ENCODE peak calls at places on chromosomes 6 and 20, in ten cellular contexts. One of them, this sample, is unnamed.

GRCh38 chr6:83853178-83853967 is at the start of gene RIPPLY2:
- DNase-seq in H7: peak; percentile 79
- DNase-seq in RCC 7860: no peak
- DNase-seq in NCI-H82: peak; percentile 71
- DNase-seq in dorsolateral prefrontal cortex: peak; percentile 78
- DNase-seq in GM12865: no peak
- DNase-seq in activated CD8-positive, alpha-beta T cell treated with anti-CD3 and anti-CD28 coated beads for 36 hours: peak; percentile 12
- DNase-seq in left cardiac atrium: peak; percentile 29
- DNase-seq in stimulated activated CD8-positive, alpha-beta memory T cell treated with anti-CD3 and anti-CD28 coated beads, Interleukin-7, amount 100 ng/mL, for 4 hours: no peak
- DNase-seq in thoracic aorta: no peak
- DNase-seq in this sample: peak; percentile 91

GRCh38 chr20:53660078-53660909 is 66.7 kb upstream of the ZNF217 start:
- DNase-seq in stimulated activated CD8-positive, alpha-beta memory T cell treated with anti-CD3 and anti-CD28 coated beads, Interleukin-7, amount 100 ng/mL, for 4 hours: peak; percentile 29
- DNase-seq in GM12865: peak; percentile 71
- DNase-seq in left cardiac atrium: peak; percentile 31
- DNase-seq in RCC 7860: no peak
- DNase-seq in thoracic aorta: no peak
- DNase-seq in activated CD8-positive, alpha-beta T cell treated with anti-CD3 and anti-CD28 coated beads for 36 hours: peak; percentile 75
- DNase-seq in H7: peak; percentile 63
- DNase-seq in NCI-H82: no peak
- DNase-seq in dorsolateral prefrontal cortex: no peak
- DNase-seq in this sample: no peak

GRCh38 chr6:40692311-40692710 is 105.1 kb upstream of the LRFN2 start:
- DNase-seq in left cardiac atrium: no peak
- DNase-seq in GM12865: no peak
- DNase-seq in stimulated activated CD8-positive, alpha-beta memory T cell treated with anti-CD3 and anti-CD28 coated beads, Interleukin-7, amount 100 ng/mL, for 4 hours: no peak
- DNase-seq in RCC 7860: no peak
- DNase-seq in activated CD8-positive, alpha-beta T cell treated with anti-CD3 and anti-CD28 coated beads for 36 hours: no peak
- DNase-seq in NCI-H82: no peak
- DNase-seq in H7: no peak
- DNase-seq in thoracic aorta: no peak
- DNase-seq in dorsolateral prefrontal cortex: no peak
- DNase-seq in this sample: no peak

GRCh38 chr20:28562510-28562898 is 2695.0 kb upstream of the DEFB115 start:
- DNase-seq in stimulated activated CD8-positive, alpha-beta memory T cell treated with anti-CD3 and anti-CD28 coated beads, Interleukin-7, amount 100 ng/mL, for 4 hours: no peak
- DNase-seq in left cardiac atrium: no peak
- DNase-seq in activated CD8-positive, alpha-beta T cell treated with anti-CD3 and anti-CD28 coated beads for 36 hours: no peak
- DNase-seq in RCC 7860: peak; percentile 95
- DNase-seq in H7: no peak
- DNase-seq in NCI-H82: no peak
- DNase-seq in dorsolateral prefrontal cortex: no peak
- DNase-seq in GM12865: no peak
- DNase-seq in thoracic aorta: no peak
- DNase-seq in this sample: no peak

GRCh38 chr6:3294921-3295871 is 36.4 kb downstream of the PSMG4 start:
- DNase-seq in thoracic aorta: no peak
- DNase-seq in NCI-H82: peak; percentile 97
- DNase-seq in left cardiac atrium: no peak
- DNase-seq in RCC 7860: no peak
- DNase-seq in GM12865: no peak
- DNase-seq in dorsolateral prefrontal cortex: peak; percentile 41
- DNase-seq in stimulated activated CD8-positive, alpha-beta memory T cell treated with anti-CD3 and anti-CD28 coated beads, Interleukin-7, amount 100 ng/mL, for 4 hours: no peak
- DNase-seq in H7: peak; percentile 82
- DNase-seq in activated CD8-positive, alpha-beta T cell treated with anti-CD3 and anti-CD28 coated beads for 36 hours: no peak
- DNase-seq in this sample: peak; percentile 89

GRCh38 chr6:136990754-136991153 is 54.0 kb downstream of the IL20RA start:
- DNase-seq in dorsolateral prefrontal cortex: no peak
- DNase-seq in left cardiac atrium: no peak
- DNase-seq in thoracic aorta: no peak
- DNase-seq in RCC 7860: no peak
- DNase-seq in H7: peak; percentile 27
- DNase-seq in GM12865: no peak
- DNase-seq in stimulated activated CD8-positive, alpha-beta memory T cell treated with anti-CD3 and anti-CD28 coated beads, Interleukin-7, amount 100 ng/mL, for 4 hours: no peak
- DNase-seq in activated CD8-positive, alpha-beta T cell treated with anti-CD3 and anti-CD28 coated beads for 36 hours: no peak
- DNase-seq in NCI-H82: no peak
- DNase-seq in this sample: peak; percentile 84

GRCh38 chr6:33590531-33591198 is 10.6 kb upstream of the BAK1 start:
- DNase-seq in left cardiac atrium: no peak
- DNase-seq in NCI-H82: no peak
- DNase-seq in H7: peak; percentile 82
- DNase-seq in GM12865: no peak
- DNase-seq in RCC 7860: peak; percentile 65
- DNase-seq in thoracic aorta: no peak
- DNase-seq in stimulated activated CD8-positive, alpha-beta memory T cell treated with anti-CD3 and anti-CD28 coated beads, Interleukin-7, amount 100 ng/mL, for 4 hours: no peak
- DNase-seq in activated CD8-positive, alpha-beta T cell treated with anti-CD3 and anti-CD28 coated beads for 36 hours: no peak
- DNase-seq in dorsolateral prefrontal cortex: no peak
- DNase-seq in this sample: no peak

GRCh38 chr6:119240257-119241123 is 109.1 kb downstream of the MAN1A1 start:
- DNase-seq in NCI-H82: peak; percentile 80
- DNase-seq in RCC 7860: no peak
- DNase-seq in H7: peak; percentile 6
- DNase-seq in stimulated activated CD8-positive, alpha-beta memory T cell treated with anti-CD3 and anti-CD28 coated beads, Interleukin-7, amount 100 ng/mL, for 4 hours: no peak
- DNase-seq in GM12865: no peak
- DNase-seq in thoracic aorta: no peak
- DNase-seq in activated CD8-positive, alpha-beta T cell treated with anti-CD3 and anti-CD28 coated beads for 36 hours: no peak
- DNase-seq in dorsolateral prefrontal cortex: no peak
- DNase-seq in left cardiac atrium: no peak
- DNase-seq in this sample: peak; percentile 87

GRCh38 chr6:37381579-37381978 is 27.8 kb downstream of the RNF8 start:
- DNase-seq in thoracic aorta: no peak
- DNase-seq in activated CD8-positive, alpha-beta T cell treated with anti-CD3 and anti-CD28 coated beads for 36 hours: peak; percentile 36
- DNase-seq in H7: peak; percentile 70
- DNase-seq in dorsolateral prefrontal cortex: no peak
- DNase-seq in stimulated activated CD8-positive, alpha-beta memory T cell treated with anti-CD3 and anti-CD28 coated beads, Interleukin-7, amount 100 ng/mL, for 4 hours: no peak
- DNase-seq in RCC 7860: peak; percentile 45
- DNase-seq in NCI-H82: peak; percentile 86
- DNase-seq in GM12865: peak; percentile 83
- DNase-seq in left cardiac atrium: no peak
- DNase-seq in this sample: peak; percentile 87

GRCh38 chr20:44540834-44541233 is 19.0 kb upstream of the SERINC3 start:
- DNase-seq in GM12865: no peak
- DNase-seq in RCC 7860: no peak
- DNase-seq in thoracic aorta: no peak
- DNase-seq in left cardiac atrium: no peak
- DNase-seq in H7: no peak
- DNase-seq in activated CD8-positive, alpha-beta T cell treated with anti-CD3 and anti-CD28 coated beads for 36 hours: no peak
- DNase-seq in stimulated activated CD8-positive, alpha-beta memory T cell treated with anti-CD3 and anti-CD28 coated beads, Interleukin-7, amount 100 ng/mL, for 4 hours: no peak
- DNase-seq in NCI-H82: no peak
- DNase-seq in dorsolateral prefrontal cortex: no peak
- DNase-seq in this sample: no peak

GRCh38 chr6:91476000-91476399 is 889.1 kb upstream of the MAP3K7 start:
- DNase-seq in dorsolateral prefrontal cortex: no peak
- DNase-seq in stimulated activated CD8-positive, alpha-beta memory T cell treated with anti-CD3 and anti-CD28 coated beads, Interleukin-7, amount 100 ng/mL, for 4 hours: no peak
- DNase-seq in RCC 7860: peak; percentile 52
- DNase-seq in left cardiac atrium: no peak
- DNase-seq in GM12865: peak; percentile 32
- DNase-seq in H7: no peak
- DNase-seq in thoracic aorta: no peak
- DNase-seq in NCI-H82: peak; percentile 47
- DNase-seq in activated CD8-positive, alpha-beta T cell treated with anti-CD3 and anti-CD28 coated beads for 36 hours: no peak
- DNase-seq in this sample: peak; percentile 63

GRCh38 chr20:41048475-41049242 is 20.0 kb downstream of the TOP1 start:
- DNase-seq in stimulated activated CD8-positive, alpha-beta memory T cell treated with anti-CD3 and anti-CD28 coated beads, Interleukin-7, amount 100 ng/mL, for 4 hours: no peak
- DNase-seq in dorsolateral prefrontal cortex: no peak
- DNase-seq in left cardiac atrium: no peak
- DNase-seq in thoracic aorta: no peak
- DNase-seq in activated CD8-positive, alpha-beta T cell treated with anti-CD3 and anti-CD28 coated beads for 36 hours: no peak
- DNase-seq in RCC 7860: no peak
- DNase-seq in GM12865: peak; percentile 34
- DNase-seq in NCI-H82: peak; percentile 34
- DNase-seq in H7: no peak
- DNase-seq in this sample: peak; percentile 52

GRCh38 chr6:131924881-131925474 is 26.2 kb downstream of the CCN2 start:
- DNase-seq in H7: peak; percentile 42
- DNase-seq in RCC 7860: peak; percentile 20
- DNase-seq in left cardiac atrium: no peak
- DNase-seq in stimulated activated CD8-positive, alpha-beta memory T cell treated with anti-CD3 and anti-CD28 coated beads, Interleukin-7, amount 100 ng/mL, for 4 hours: no peak
- DNase-seq in NCI-H82: peak; percentile 31
- DNase-seq in activated CD8-positive, alpha-beta T cell treated with anti-CD3 and anti-CD28 coated beads for 36 hours: no peak
- DNase-seq in dorsolateral prefrontal cortex: no peak
- DNase-seq in GM12865: peak; percentile 18
- DNase-seq in thoracic aorta: no peak
- DNase-seq in this sample: peak; percentile 54

GRCh38 chr6:146860583-146860982 is 261.8 kb downstream of the ADGB start:
- DNase-seq in stimulated activated CD8-positive, alpha-beta memory T cell treated with anti-CD3 and anti-CD28 coated beads, Interleukin-7, amount 100 ng/mL, for 4 hours: no peak
- DNase-seq in RCC 7860: no peak
- DNase-seq in GM12865: no peak
- DNase-seq in thoracic aorta: no peak
- DNase-seq in left cardiac atrium: no peak
- DNase-seq in activated CD8-positive, alpha-beta T cell treated with anti-CD3 and anti-CD28 coated beads for 36 hours: no peak
- DNase-seq in dorsolateral prefrontal cortex: no peak
- DNase-seq in NCI-H82: no peak
- DNase-seq in H7: no peak
- DNase-seq in this sample: no peak

GRCh38 chr6:15712813-15713212 is 50.0 kb upstream of the DTNBP1 start:
- DNase-seq in stimulated activated CD8-positive, alpha-beta memory T cell treated with anti-CD3 and anti-CD28 coated beads, Interleukin-7, amount 100 ng/mL, for 4 hours: no peak
- DNase-seq in GM12865: no peak
- DNase-seq in NCI-H82: no peak
- DNase-seq in H7: no peak
- DNase-seq in activated CD8-positive, alpha-beta T cell treated with anti-CD3 and anti-CD28 coated beads for 36 hours: no peak
- DNase-seq in thoracic aorta: no peak
- DNase-seq in dorsolateral prefrontal cortex: no peak
- DNase-seq in RCC 7860: no peak
- DNase-seq in left cardiac atrium: no peak
- DNase-seq in this sample: no peak

GRCh38 chr6:96211341-96211740 is 195.6 kb downstream of the FUT9 start:
- DNase-seq in H7: no peak
- DNase-seq in stimulated activated CD8-positive, alpha-beta memory T cell treated with anti-CD3 and anti-CD28 coated beads, Interleukin-7, amount 100 ng/mL, for 4 hours: no peak
- DNase-seq in NCI-H82: no peak
- DNase-seq in GM12865: no peak
- DNase-seq in dorsolateral prefrontal cortex: no peak
- DNase-seq in activated CD8-positive, alpha-beta T cell treated with anti-CD3 and anti-CD28 coated beads for 36 hours: no peak
- DNase-seq in thoracic aorta: no peak
- DNase-seq in left cardiac atrium: no peak
- DNase-seq in RCC 7860: no peak
- DNase-seq in this sample: peak; percentile 46

GRCh38 chr6:25360611-25361010 is 81.4 kb downstream of the CARMIL1 start:
- DNase-seq in GM12865: no peak
- DNase-seq in thoracic aorta: no peak
- DNase-seq in NCI-H82: no peak
- DNase-seq in H7: no peak
- DNase-seq in left cardiac atrium: no peak
- DNase-seq in activated CD8-positive, alpha-beta T cell treated with anti-CD3 and anti-CD28 coated beads for 36 hours: no peak
- DNase-seq in RCC 7860: no peak
- DNase-seq in dorsolateral prefrontal cortex: no peak
- DNase-seq in stimulated activated CD8-positive, alpha-beta memory T cell treated with anti-CD3 and anti-CD28 coated beads, Interleukin-7, amount 100 ng/mL, for 4 hours: no peak
- DNase-seq in this sample: no peak

GRCh38 chr6:27479319-27480182 is 6.6 kb upstream of the ZNF184 start:
- DNase-seq in activated CD8-positive, alpha-beta T cell treated with anti-CD3 and anti-CD28 coated beads for 36 hours: peak; percentile 86
- DNase-seq in thoracic aorta: peak; percentile 36
- DNase-seq in stimulated activated CD8-positive, alpha-beta memory T cell treated with anti-CD3 and anti-CD28 coated beads, Interleukin-7, amount 100 ng/mL, for 4 hours: peak; percentile 67
- DNase-seq in left cardiac atrium: peak; percentile 58
- DNase-seq in NCI-H82: peak; percentile 91
- DNase-seq in GM12865: peak; percentile 90
- DNase-seq in RCC 7860: peak; percentile 82
- DNase-seq in dorsolateral prefrontal cortex: peak; percentile 78
- DNase-seq in H7: peak; percentile 56
- DNase-seq in this sample: peak; percentile 82

GRCh38 chr20:41862476-41862875 is 244.3 kb upstream of the CHD6 start:
- DNase-seq in dorsolateral prefrontal cortex: no peak
- DNase-seq in RCC 7860: no peak
- DNase-seq in activated CD8-positive, alpha-beta T cell treated with anti-CD3 and anti-CD28 coated beads for 36 hours: no peak
- DNase-seq in thoracic aorta: no peak
- DNase-seq in stimulated activated CD8-positive, alpha-beta memory T cell treated with anti-CD3 and anti-CD28 coated beads, Interleukin-7, amount 100 ng/mL, for 4 hours: no peak
- DNase-seq in left cardiac atrium: no peak
- DNase-seq in GM12865: no peak
- DNase-seq in H7: no peak
- DNase-seq in NCI-H82: no peak
- DNase-seq in this sample: no peak

GRCh38 chr6:87788141-87788540 is 86.1 kb upstream of the AKIRIN2 start:
- DNase-seq in activated CD8-positive, alpha-beta T cell treated with anti-CD3 and anti-CD28 coated beads for 36 hours: no peak
- DNase-seq in GM12865: no peak
- DNase-seq in stimulated activated CD8-positive, alpha-beta memory T cell treated with anti-CD3 and anti-CD28 coated beads, Interleukin-7, amount 100 ng/mL, for 4 hours: no peak
- DNase-seq in H7: no peak
- DNase-seq in dorsolateral prefrontal cortex: no peak
- DNase-seq in RCC 7860: no peak
- DNase-seq in left cardiac atrium: no peak
- DNase-seq in thoracic aorta: no peak
- DNase-seq in NCI-H82: no peak
- DNase-seq in this sample: no peak

GRCh38 chr6:47076422-47077344 is 34.6 kb upstream of the ADGRF1 start:
- DNase-seq in NCI-H82: no peak
- DNase-seq in left cardiac atrium: no peak
- DNase-seq in H7: no peak
- DNase-seq in dorsolateral prefrontal cortex: no peak
- DNase-seq in stimulated activated CD8-positive, alpha-beta memory T cell treated with anti-CD3 and anti-CD28 coated beads, Interleukin-7, amount 100 ng/mL, for 4 hours: no peak
- DNase-seq in RCC 7860: no peak
- DNase-seq in thoracic aorta: no peak
- DNase-seq in GM12865: no peak
- DNase-seq in activated CD8-positive, alpha-beta T cell treated with anti-CD3 and anti-CD28 coated beads for 36 hours: no peak
- DNase-seq in this sample: peak; percentile 52

GRCh38 chr20:22385602-22386299 is 198.6 kb downstream of the FOXA2 start:
- DNase-seq in left cardiac atrium: no peak
- DNase-seq in NCI-H82: no peak
- DNase-seq in stimulated activated CD8-positive, alpha-beta memory T cell treated with anti-CD3 and anti-CD28 coated beads, Interleukin-7, amount 100 ng/mL, for 4 hours: no peak
- DNase-seq in dorsolateral prefrontal cortex: no peak
- DNase-seq in thoracic aorta: no peak
- DNase-seq in activated CD8-positive, alpha-beta T cell treated with anti-CD3 and anti-CD28 coated beads for 36 hours: no peak
- DNase-seq in H7: no peak
- DNase-seq in GM12865: no peak
- DNase-seq in RCC 7860: peak; percentile 16
- DNase-seq in this sample: peak; percentile 88

GRCh38 chr6:39430968-39431523 is 108.5 kb upstream of the KCNK16 start:
- DNase-seq in GM12865: no peak
- DNase-seq in stimulated activated CD8-positive, alpha-beta memory T cell treated with anti-CD3 and anti-CD28 coated beads, Interleukin-7, amount 100 ng/mL, for 4 hours: no peak
- DNase-seq in activated CD8-positive, alpha-beta T cell treated with anti-CD3 and anti-CD28 coated beads for 36 hours: no peak
- DNase-seq in thoracic aorta: no peak
- DNase-seq in left cardiac atrium: peak; percentile 71
- DNase-seq in dorsolateral prefrontal cortex: peak; percentile 81
- DNase-seq in RCC 7860: no peak
- DNase-seq in NCI-H82: peak; percentile 36
- DNase-seq in H7: peak; percentile 51
- DNase-seq in this sample: peak; percentile 53

This sample was measured in NCI-H69.